ENCODE peak calls at places on chromosomes 3 and 15, in eight cellular contexts. Y is T-helper 9 cell, B is mucosa of descending colon, M is cardiac fibroblast, L is uterus, T is NCI-H2081, H is pancreas, F is left colon. Z is an unnamed sample.

GRCh38 chr3:147701195-147701594 is 292.0 kb downstream of the ZIC1 start:
- DNase-seq in Y (no peak), L (no peak), M (no peak), F (no peak), B (no peak), H (no peak), T (no peak), Z (no peak)

GRCh38 chr3:192577271-192577670 is 150.1 kb downstream of the FGF12 start:
- DNase-seq in B (no peak), F (no peak), L (no peak), M (no peak), Y (no peak), T (no peak), H (no peak), Z (no peak)

GRCh38 chr3:120147072-120147871 is 53.0 kb upstream of the GSK3B start:
- DNase-seq in T (peak; percentile 94), Y (peak; percentile 23), H (no peak), L (no peak), B (peak; percentile 84), F (peak; percentile 42), M (no peak), Z (no peak)

GRCh38 chr3:171458857-171459129 is 1.4 kb downstream of the TNIK start:
- DNase-seq in B (no peak), L (no peak), F (no peak), T (no peak), H (no peak), Y (no peak), M (no peak), Z (no peak)

GRCh38 chr3:143849854-143850549 is 1.7 kb upstream of the SLC9A9 start:
- DNase-seq in L (no peak), B (peak; percentile 10), Y (no peak), M (peak; percentile 89), H (no peak), T (no peak), F (no peak), Z (no peak)

GRCh38 chr3:11095932-11096265 is 58.4 kb upstream of the HRH1 start:
- DNase-seq in T (no peak), F (no peak), B (no peak), L (no peak), M (peak; percentile 46), H (no peak), Y (no peak), Z (no peak)

GRCh38 chr3:49124991-49125670 is 4.5 kb upstream of the USP19 start:
- DNase-seq in M (no peak), T (no peak), H (no peak), F (no peak), B (no peak), Y (no peak), L (no peak), Z (no peak)

GRCh38 chr3:101146946-101147345 is 153.7 kb upstream of the ABI3BP start:
- DNase-seq in F (no peak), Y (no peak), T (no peak), L (no peak), B (no peak), M (peak; percentile 22), H (no peak), Z (no peak)

GRCh38 chr15:68054658-68055223 is 626 bp downstream of the PIAS1 start:
- DNase-seq in M (peak; percentile 9), B (peak; percentile 62), L (peak; percentile 51), Y (peak; percentile 27), F (peak; percentile 70), H (peak; percentile 84), T (peak; percentile 72), Z (peak; percentile 64)

GRCh38 chr15:78075490-78076230 is 1.9 kb downstream of the TBC1D2B start:
- DNase-seq in H (no peak), T (no peak), B (peak; percentile 75), F (peak; percentile 62), Y (no peak), L (peak; percentile 59), M (peak; percentile 96), Z (no peak)

GRCh38 chr3:42061042-42061710 is 30.0 kb upstream of the TRAK1 start:
- DNase-seq in T (no peak), H (no peak), L (no peak), B (no peak), M (no peak), Y (no peak), F (no peak), Z (no peak)

GRCh38 chr3:10957976-10958749 is 34.4 kb upstream of the SLC6A1 start:
- DNase-seq in M (no peak), F (peak; percentile 64), L (no peak), Y (no peak), B (peak; percentile 74), H (peak; percentile 50), T (peak; percentile 21), Z (peak; percentile 70)

GRCh38 chr3:15420871-15421270 is 6.5 kb downstream of the METTL6 start:
- DNase-seq in M (peak; percentile 65), T (no peak), H (no peak), Y (no peak), B (no peak), L (no peak), F (no peak), Z (no peak)

GRCh38 chr15:28873585-28874139 is 12.1 kb upstream of the APBA2 start:
- DNase-seq in T (no peak), H (no peak), B (no peak), M (no peak), Y (peak; percentile 10), L (no peak), F (no peak), Z (no peak)

GRCh38 chr3:67034371-67034770 is 36.3 kb downstream of the KBTBD8 start:
- DNase-seq in T (no peak), M (peak; percentile 8), H (no peak), B (no peak), L (no peak), F (no peak), Y (no peak), Z (no peak)